ENCODE peak calls at places on chromosomes 16 and 17, in six cellular contexts. D is IMR-90, I is GM13976, T is ovary, E is Calu3, W is RWPE1. G is an unnamed sample.

GRCh38 chr16:81446318-81447275 is 2.0 kb downstream of the CMIP start:
- DNase-seq in E (peak), W (peak), D (peak), T (no peak), I (peak), G (no peak)

GRCh38 chr17:48472485-48473281 is 42.7 kb upstream of the SKAP1 start:
- DNase-seq in T (no peak), W (no peak), D (peak), I (no peak), E (peak), G (no peak)

GRCh38 chr17:301681-302299 is 50.8 kb downstream of the RPH3AL start:
- DNase-seq in W (peak), T (no peak), E (no peak), I (no peak), D (no peak), G (no peak)

GRCh38 chr16:57113042-57113453 is 20.7 kb downstream of the CPNE2 start:
- DNase-seq in I (no peak), D (peak), E (no peak), T (no peak), W (no peak), G (no peak)

GRCh38 chr17:30323262-30323894 is 10.5 kb downstream of the TMIGD1 start:
- DNase-seq in I (no peak), E (peak), W (no peak), T (no peak), D (no peak), G (peak)

GRCh38 chr17:55086635-55087058 is 118.1 kb downstream of the STXBP4 start:
- DNase-seq in I (no peak), D (peak), E (no peak), T (no peak), W (no peak), G (no peak)

GRCh38 chr16:82621796-82622195 is 5.0 kb upstream of the CDH13 start:
- DNase-seq in W (no peak), I (no peak), T (no peak), D (no peak), E (no peak), G (no peak)

GRCh38 chr16:12971216-12971615 is 69.8 kb downstream of the SHISA9 start:
- DNase-seq in T (no peak), W (peak), I (no peak), E (no peak), D (no peak), G (no peak)

GRCh38 chr17:1592751-1593629 is 30.4 kb upstream of the PITPNA start:
- DNase-seq in W (no peak), D (no peak), E (no peak), T (no peak), I (peak), G (no peak)

GRCh38 chr17:7083592-7083991 is 3.5 kb upstream of the CLEC10A start:
- DNase-seq in D (peak), I (no peak), T (no peak), W (no peak), E (no peak), G (no peak)

GRCh38 chr17:36600936-36601302 is 464 bp upstream of the MRM1 start:
- DNase-seq in D (no peak), W (no peak), T (peak), I (no peak), E (no peak), G (no peak)

GRCh38 chr16:72246423-72246822 is 74.5 kb upstream of the PMFBP1 start:
- DNase-seq in I (no peak), E (no peak), W (no peak), D (no peak), T (no peak), G (no peak)

GRCh38 chr17:27384261-27384701 is 72.0 kb upstream of the KSR1 start:
- DNase-seq in I (no peak), D (peak), E (peak), W (peak), T (no peak), G (peak)

GRCh38 chr17:10738516-10739258 is 8.9 kb upstream of the TMEM220 start:
- DNase-seq in D (no peak), E (no peak), I (no peak), T (no peak), W (no peak), G (peak)

GRCh38 chr17:79273660-79274059 is 199.0 kb downstream of the ENGASE start:
- DNase-seq in I (no peak), T (no peak), D (no peak), E (no peak), W (no peak), G (no peak)

GRCh38 chr17:79272666-79273219 is 198.1 kb downstream of the ENGASE start:
- DNase-seq in I (no peak), E (peak), W (peak), D (peak), T (no peak), G (no peak)

GRCh38 chr17:79279320-79279719 is 204.7 kb downstream of the ENGASE start:
- DNase-seq in E (no peak), D (no peak), T (no peak), I (no peak), W (no peak), G (no peak)

GRCh38 chr17:79280010-79280409 is 205.4 kb downstream of the ENGASE start:
- DNase-seq in I (no peak), D (no peak), T (no peak), E (no peak), W (no peak), G (no peak)

DNA sequence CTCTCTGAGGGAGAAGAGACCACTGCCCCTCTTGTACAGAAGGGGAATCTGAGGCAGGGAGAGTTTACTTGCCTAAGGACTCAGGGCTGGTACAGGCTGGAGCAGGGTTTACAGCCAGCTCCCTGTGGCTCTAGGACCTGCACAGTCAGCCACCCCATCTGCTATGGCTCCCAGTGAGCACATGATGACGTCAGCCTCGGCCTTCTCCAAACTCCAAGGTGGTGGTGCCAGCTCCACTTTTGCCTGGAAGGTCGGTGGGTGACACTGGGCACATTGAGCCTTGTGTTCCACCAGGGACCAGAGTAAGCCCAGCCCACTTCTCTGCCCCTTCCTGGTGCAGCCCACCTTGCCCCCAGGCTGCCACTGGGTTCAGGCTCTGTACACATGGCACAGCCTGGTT is 202.2 kb downstream of the ENGASE start:
- DNase-seq in E (no peak), T (no peak), I (no peak), D (no peak), W (no peak), G (no peak)
- TF ChIP-seq CTCF in E (no peak), T (no peak), I (no peak), D (no peak), W (no peak), G (no peak)

DNA sequence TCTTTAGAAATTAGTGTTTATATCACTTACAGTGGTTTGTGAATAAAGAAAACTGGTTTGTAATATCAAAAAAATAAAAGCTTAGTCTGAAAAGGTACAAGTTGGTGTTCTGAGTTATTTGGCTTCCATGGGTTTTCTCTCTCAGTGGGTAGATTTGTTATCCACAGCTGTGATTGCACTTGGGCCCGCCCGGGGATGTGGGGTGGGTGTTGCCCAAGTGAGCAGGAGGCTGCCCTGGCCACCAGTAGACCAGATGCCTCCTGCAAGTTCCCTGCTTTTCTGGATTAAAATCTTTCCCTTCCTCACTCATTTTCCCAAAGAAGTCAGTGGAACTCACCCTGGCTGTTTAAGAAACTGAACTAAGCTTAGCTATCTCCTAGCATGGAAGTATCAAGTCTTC is 380.6 kb downstream of the RBFOX1 start:
- DNase-seq in D (no peak), I (no peak), W (no peak), E (no peak), T (no peak), G (no peak)
- TF ChIP-seq CTCF in D (no peak), I (no peak), W (no peak), E (no peak), T (no peak), G (no peak)

GRCh38 chr17:79974786-79975497 is 60.7 kb downstream of the TBC1D16 start:
- DNase-seq in D (no peak), I (peak), T (no peak), W (no peak), E (no peak), G (no peak)
- TF ChIP-seq CTCF in D (no peak), I (no peak), T (no peak), W (peak), E (no peak), G (peak)

GRCh38 chr16:30974348-30974747 is 10.7 kb upstream of the HSD3B7 start:
- DNase-seq in T (no peak), E (no peak), I (no peak), D (no peak), W (no peak), G (no peak)

GRCh38 chr16:30969246-30969842 is 11.8 kb downstream of the SETD1A start:
- DNase-seq in W (no peak), E (no peak), T (no peak), I (no peak), D (no peak), G (no peak)

GRCh38 chr16:30976486-30976885 is 8.5 kb upstream of the HSD3B7 start:
- DNase-seq in T (no peak), D (no peak), E (no peak), W (no peak), I (no peak), G (no peak)

GRCh38 chr16:30971298-30971697 is 13.7 kb upstream of the HSD3B7 start:
- DNase-seq in D (no peak), W (no peak), T (no peak), E (no peak), I (no peak), G (no peak)

DNA sequence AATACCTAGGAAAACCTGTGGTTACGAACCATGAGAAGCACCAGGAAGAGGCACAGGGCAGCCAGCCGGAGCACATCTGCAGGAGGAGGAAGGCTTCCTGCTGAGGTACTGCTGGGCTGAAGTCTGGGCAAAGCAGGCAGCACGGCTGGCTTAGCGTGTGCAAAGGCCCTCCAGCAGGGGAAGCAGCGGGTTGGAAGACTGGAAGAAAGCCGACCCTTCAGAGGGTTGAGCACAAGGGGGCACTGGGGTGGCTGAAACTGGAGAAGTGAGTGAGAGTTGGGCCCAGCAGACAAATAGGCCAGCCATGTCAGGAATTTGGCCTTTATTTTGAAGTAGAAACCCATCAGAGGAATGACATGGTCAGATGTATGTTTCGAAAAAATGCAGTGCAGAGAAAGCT is 12.1 kb upstream of the HSD3B7 start:
- DNase-seq in W (no peak), D (peak), I (no peak), E (no peak), T (no peak), G (no peak)
- TF ChIP-seq CTCF in W (no peak), D (peak), I (peak), E (no peak), T (no peak), G (peak)

DNA sequence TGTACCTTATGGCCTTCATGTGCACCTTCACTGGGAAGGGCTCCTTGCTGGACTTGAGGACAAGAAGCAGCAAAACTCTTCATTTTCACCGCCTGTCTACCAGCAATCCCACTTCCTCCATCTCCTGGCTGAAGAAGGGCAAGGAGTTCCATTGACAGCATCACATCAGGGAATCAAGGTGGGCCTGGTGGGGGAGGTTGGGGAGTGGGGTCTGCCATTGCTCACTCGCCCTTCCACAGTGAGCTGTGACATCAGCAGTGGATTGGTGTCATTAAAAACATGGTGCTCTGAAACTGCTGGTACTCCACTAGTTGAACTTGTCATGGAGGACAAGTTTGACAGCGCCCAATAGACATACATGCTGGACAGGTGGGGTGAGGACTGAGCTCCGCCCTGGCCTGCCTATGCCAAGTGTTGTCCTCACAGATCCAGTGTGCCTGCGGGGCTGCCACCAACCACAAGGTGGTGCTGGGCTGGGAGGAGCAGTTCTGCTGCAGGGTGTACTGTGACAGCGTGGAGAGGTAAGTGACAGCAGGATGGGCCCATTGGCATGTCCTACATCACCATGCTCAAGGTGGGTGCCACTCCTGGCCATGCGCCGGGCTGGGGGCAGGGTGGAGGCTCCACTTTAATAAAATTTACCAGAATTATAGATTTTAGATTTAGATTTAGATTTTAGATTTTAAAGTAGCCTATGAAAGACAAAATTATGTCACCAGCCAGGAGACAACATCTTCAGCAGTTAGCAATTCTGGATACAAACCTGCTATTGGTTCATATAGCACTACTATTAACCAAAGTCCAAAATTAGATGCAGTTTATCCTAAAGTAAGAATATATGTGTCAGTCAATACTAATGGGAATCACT is 1729.1 kb downstream of the TP53TG3F start:
- DNase-seq in I (no peak), W (no peak), D (no peak), T (no peak), E (no peak), G (no peak)
- TF ChIP-seq CTCF in I (no peak), W (no peak), D (no peak), T (no peak), E (no peak), G (no peak)

G was measured in osteocyte.